ENCODE peak calls at places on chromosome 22, in five cellular contexts. J is pancreas, R is Calu3, X is mesothelial cell of epicardium, I is fibroblast of pulmonary artery. E is an unnamed sample.

GRCh38 chr22:38240734-38241252 is 32.0 kb downstream of the TMEM184B start:
- DNase-seq in X (no peak), J (no peak), I (peak), R (peak), E (no peak)

GRCh38 chr22:43823353-43823908 is 11.3 kb upstream of the EFCAB6 start:
- DNase-seq in X (no peak), I (no peak), J (peak), R (peak), E (no peak)

GRCh38 chr22:27780161-27780575 is 21.4 kb downstream of the MN1 start:
- DNase-seq in X (no peak), J (no peak), R (no peak), I (peak), E (no peak)

GRCh38 chr22:31313366-31314147 is 21.3 kb upstream of the PIK3IP1 start:
- DNase-seq in J (peak), I (peak), R (peak), X (no peak), E (peak)

GRCh38 chr22:18091478-18091877 is 13.7 kb downstream of the PEX26 start:
- DNase-seq in X (no peak), J (no peak), R (no peak), I (no peak), E (no peak)

GRCh38 chr22:46916886-46917625 is 154.6 kb downstream of the TBC1D22A start:
- DNase-seq in I (no peak), R (no peak), J (no peak), X (no peak), E (no peak)

GRCh38 chr22:33779243-33779642 is 141.0 kb downstream of the LARGE1 start:
- DNase-seq in I (no peak), J (no peak), X (no peak), R (no peak), E (no peak)

GRCh38 chr22:35314161-35314942 is 14.7 kb downstream of the TOM1 start:
- DNase-seq in X (no peak), I (no peak), J (peak), R (no peak), E (peak)

GRCh38 chr22:22942511-22943329 is 55.1 kb downstream of the IGLL5 start:
- DNase-seq in X (peak), R (peak), J (peak), I (peak), E (peak)

GRCh38 chr22:30079952-30080533 is at the start of gene HORMAD2:
- DNase-seq in X (peak), R (no peak), J (no peak), I (peak), E (peak)

GRCh38 chr22:38266120-38266519 is 6.7 kb downstream of the TMEM184B start:
- DNase-seq in J (no peak), X (no peak), I (no peak), R (no peak), E (no peak)

GRCh38 chr22:45036154-45036553 is 26.3 kb upstream of the PHF21B start:
- DNase-seq in X (no peak), R (no peak), I (peak), J (no peak), E (no peak)

GRCh38 chr22:43392385-43392989 is 19.3 kb upstream of the MPPED1 start:
- DNase-seq in J (peak), R (no peak), X (no peak), I (no peak), E (no peak)

GRCh38 chr22:45204751-45205623 is 35.7 kb downstream of the KIAA0930 start:
- DNase-seq in X (no peak), I (no peak), J (no peak), R (no peak), E (no peak)

GRCh38 chr22:28454431-28455064 is 225.1 kb downstream of the TTC28 start:
- DNase-seq in J (no peak), X (no peak), R (no peak), I (no peak), E (no peak)

GRCh38 chr22:45966892-45967365 is 10.0 kb downstream of the WNT7B start:
- DNase-seq in I (no peak), R (no peak), X (no peak), J (no peak), E (no peak)

GRCh38 chr22:46176508-46177003 is 26.2 kb downstream of the PPARA start:
- DNase-seq in X (no peak), J (no peak), I (no peak), R (no peak), E (no peak)

GRCh38 chr22:22884010-22884887 is 3.4 kb upstream of the IGLL5 start:
- DNase-seq in J (no peak), R (peak), I (peak), X (no peak), E (no peak)

GRCh38 chr22:35708453-35708852 is 9.2 kb upstream of the APOL5 start:
- DNase-seq in I (peak), X (no peak), R (no peak), J (no peak), E (no peak)

GRCh38 chr22:20580179-20580578 is 72.8 kb downstream of the MED15 start:
- DNase-seq in I (no peak), J (no peak), R (no peak), X (no peak), E (no peak)

GRCh38 chr22:20777420-20778177 is 3.7 kb downstream of the SERPIND1 start:
- DNase-seq in R (peak), J (no peak), I (peak), X (no peak), E (no peak)

GRCh38 chr22:26797910-26798309 is 140.5 kb downstream of the MIAT start:
- DNase-seq in R (no peak), J (no peak), X (no peak), I (no peak), E (no peak)

GRCh38 chr22:22745225-22746060 is 101.0 kb downstream of the GGTLC2 start:
- DNase-seq in J (no peak), R (peak), X (no peak), I (peak), E (peak)

GRCh38 chr22:45196308-45196707 is 32.6 kb downstream of the NUP50 start:
- DNase-seq in X (no peak), I (no peak), R (no peak), J (no peak), E (no peak)

GRCh38 chr22:22342697-22343602 is 98.4 kb downstream of the VPREB1 start:
- DNase-seq in X (no peak), R (peak), I (peak), J (peak), E (peak)

GRCh38 chr22:22866381-22867111 is 21.1 kb upstream of the IGLL5 start:
- DNase-seq in R (no peak), J (no peak), X (no peak), I (no peak), E (no peak)

GRCh38 chr22:29030618-29031235 is 30.9 kb downstream of the C22orf31 start:
- DNase-seq in J (peak), R (peak), X (peak), I (peak), E (no peak)

GRCh38 chr22:38317995-38318715 is 922 bp upstream of the CSNK1E start:
- DNase-seq in I (peak), R (peak), J (no peak), X (no peak), E (no peak)

DNA sequence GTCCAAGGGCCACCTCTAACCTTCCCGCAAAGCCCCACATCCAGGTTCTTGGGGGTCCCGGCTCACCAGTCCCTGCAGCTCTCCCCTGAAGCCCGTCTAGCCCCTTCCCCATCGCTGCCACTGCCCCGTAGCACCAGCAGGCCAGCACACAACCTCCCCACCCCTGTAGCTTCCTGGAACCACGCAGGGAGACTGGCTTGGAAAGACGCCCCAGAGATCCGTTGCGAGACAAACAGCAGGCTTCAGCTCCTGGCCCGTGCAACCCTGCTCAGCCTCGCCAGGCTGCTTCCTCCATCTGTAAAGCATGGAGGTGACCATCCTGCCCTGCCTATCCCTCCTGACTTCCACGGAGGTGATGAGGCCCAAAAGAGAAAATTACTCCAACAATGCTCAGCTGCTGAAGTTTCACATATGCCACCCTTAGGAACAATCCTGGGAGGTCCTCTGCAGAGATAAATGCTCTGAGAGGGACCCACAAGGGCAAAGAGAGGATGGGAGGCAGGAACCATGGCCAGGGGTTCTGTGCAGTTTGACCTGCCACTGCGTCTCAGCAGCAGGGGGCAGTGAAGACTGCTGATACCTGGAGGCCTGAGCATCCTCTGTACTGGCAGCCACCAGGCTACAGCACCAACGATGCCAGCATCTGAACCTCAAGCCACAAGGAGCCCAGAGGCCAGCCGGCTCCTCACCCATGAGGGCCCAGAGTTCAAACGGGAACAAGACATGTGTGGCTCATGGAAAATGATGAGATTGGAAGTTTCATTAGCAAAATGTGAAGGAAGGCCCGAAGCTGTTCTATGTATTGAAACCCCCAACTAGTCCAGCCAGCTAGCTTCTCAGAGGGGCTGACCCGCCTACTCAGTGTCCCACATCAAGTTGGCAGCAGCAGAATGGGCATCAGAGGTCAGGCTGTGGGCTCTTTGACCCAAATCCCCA is 16.1 kb downstream of the DGCR2 start:
- DNase-seq in R (no peak), I (no peak), J (peak), X (no peak), E (no peak)
- TF ChIP-seq CTCF in R (peak), I (peak), J (no peak), X (no peak), E (no peak)

GRCh38 chr22:48553694-48554308 is 1273.9 kb downstream of the BRD1 start:
- DNase-seq in J (no peak), I (no peak), R (no peak), X (no peak), E (no peak)

GRCh38 chr22:48556751-48557150 is 1270.9 kb downstream of the BRD1 start:
- DNase-seq in X (no peak), R (no peak), I (no peak), J (no peak), E (no peak)

GRCh38 chr22:48554893-48555552 is 1272.7 kb downstream of the BRD1 start:
- DNase-seq in I (no peak), X (no peak), R (no peak), J (no peak), E (no peak)

GRCh38 chr22:48557473-48557872 is 1270.2 kb downstream of the BRD1 start:
- DNase-seq in I (no peak), J (no peak), R (no peak), X (no peak), E (no peak)

DNA sequence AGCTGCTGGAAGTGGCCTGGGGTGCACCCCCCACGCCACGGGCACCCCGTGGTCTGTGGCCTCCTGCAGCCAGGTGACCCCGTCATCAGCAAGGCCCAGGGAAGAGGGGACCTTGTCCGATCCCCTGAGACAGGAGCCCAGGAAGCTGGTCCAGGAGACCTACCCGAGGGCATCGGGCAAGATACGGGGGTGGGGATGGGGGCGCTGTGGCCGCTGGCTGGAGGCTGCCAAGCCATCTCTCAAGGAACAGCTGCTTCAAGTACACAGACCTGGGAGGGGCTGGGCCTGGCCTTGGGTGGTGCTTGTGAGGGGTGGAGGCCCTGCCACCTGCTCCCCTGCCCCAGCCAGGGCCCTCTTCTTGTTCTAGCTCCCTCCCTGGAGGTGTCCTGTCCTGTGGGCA is 1272.1 kb downstream of the BRD1 start:
- DNase-seq in R (no peak), I (no peak), J (no peak), X (no peak), E (no peak)
- TF ChIP-seq CTCF in R (no peak), I (no peak), J (no peak), X (no peak), E (no peak)

DNA sequence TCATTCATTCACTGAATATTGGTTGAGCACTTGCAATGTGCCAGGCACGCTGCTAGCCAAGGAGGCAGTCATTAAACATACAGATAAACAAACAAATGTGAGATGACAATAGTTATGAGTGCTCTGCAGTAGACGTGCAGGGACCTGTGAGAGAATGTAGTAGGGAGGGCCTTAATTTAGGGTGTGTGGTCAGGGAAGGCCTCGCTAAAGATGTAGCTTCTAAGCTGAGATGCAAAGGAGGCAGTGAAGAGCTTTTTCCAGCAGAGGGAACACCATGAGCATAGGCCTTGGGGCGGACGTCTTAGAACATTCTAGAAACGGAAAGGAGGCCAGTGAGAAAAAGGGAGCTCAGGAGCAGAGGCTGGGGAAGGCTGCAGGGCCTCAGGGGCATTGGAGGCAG is 789 bp upstream of the NCF4 start:
- DNase-seq in I (no peak), J (no peak), R (no peak), X (no peak), E (no peak)
- TF ChIP-seq CTCF in I (no peak), J (no peak), R (no peak), X (no peak), E (no peak)

GRCh38 chr22:50277761-50278160 is 7.6 kb upstream of the MAPK11 start:
- DNase-seq in I (no peak), X (no peak), J (no peak), R (no peak), E (no peak)

GRCh38 chr22:50274311-50274710 is 4.1 kb upstream of the MAPK11 start:
- DNase-seq in I (peak), J (no peak), X (no peak), R (peak), E (no peak)

GRCh38 chr22:50278461-50278860 is 8.3 kb upstream of the MAPK11 start:
- DNase-seq in R (no peak), X (no peak), I (no peak), J (no peak), E (no peak)

GRCh38 chr22:50275181-50276055 is 5.2 kb upstream of the MAPK11 start:
- DNase-seq in I (no peak), X (no peak), R (no peak), J (no peak), E (no peak)

GRCh38 chr22:50276143-50276542 is 6.0 kb upstream of the MAPK11 start:
- DNase-seq in X (no peak), R (peak), I (peak), J (peak), E (no peak)
- TF ChIP-seq CTCF in X (peak), R (peak), I (no peak), J (peak), E (no peak)

GRCh38 chr22:24093855-24094254 is 82.8 kb downstream of the CABIN1 start:
- DNase-seq in J (no peak), X (no peak), I (no peak), R (no peak), E (no peak)
- TF ChIP-seq CTCF in J (no peak), X (no peak), I (no peak), R (peak), E (no peak)

GRCh38 chr22:39731881-39732555 is 161.5 kb downstream of the CACNA1I start:
- DNase-seq in X (no peak), R (no peak), J (no peak), I (no peak), E (no peak)
- TF ChIP-seq CTCF in X (no peak), R (no peak), J (no peak), I (no peak), E (no peak)

GRCh38 chr22:42277988-42278776 is 7.7 kb upstream of the TCF20 start:
- DNase-seq in I (no peak), R (no peak), X (no peak), J (no peak), E (no peak)
- TF ChIP-seq CTCF in I (peak), R (no peak), X (no peak), J (no peak), E (no peak)